ENCODE peak calls at places on chromosomes 4 and X, in four cellular contexts. W is HepG2, Y is A549, Z is K562. N is an unnamed sample.

GRCh38 chr4:85905761-85906160 is 430.8 kb downstream of the ARHGAP24 start:
- DNase-seq in W (no peak), Y (no peak), Z (no peak), N (no peak)

GRCh38 chr4:107645604-107646003 is 74.4 kb downstream of the PAPSS1 start:
- DNase-seq in Y (no peak), Z (no peak), W (no peak), N (no peak)

GRCh38 chr4:174794706-174795105 is 34.3 kb downstream of the GLRA3 start:
- DNase-seq in Y (peak), W (no peak), Z (no peak), N (no peak)

GRCh38 chr4:174650711-174651355 is 128.5 kb upstream of the HPGD start:
- DNase-seq in Z (no peak), Y (no peak), W (no peak), N (no peak)

GRCh38 chr4:883377-884095 is 48.6 kb downstream of the GAK start:
- DNase-seq in W (no peak), Z (no peak), Y (no peak), N (no peak)

GRCh38 chrX:63963382-63963781 is 178.4 kb upstream of the ARHGEF9 start:
- DNase-seq in Y (no peak), W (no peak), Z (no peak), N (no peak)

GRCh38 chr4:82898322-82899243 is 2.0 kb upstream of the THAP9 start:
- DNase-seq in W (no peak), Y (peak), Z (no peak), N (no peak)

GRCh38 chr4:46793036-46793435 is 116.0 kb downstream of the COX7B2 start:
- DNase-seq in Z (no peak), W (no peak), Y (no peak), N (no peak)

GRCh38 chr4:15295421-15296162 is 132.2 kb upstream of the C1QTNF7 start:
- DNase-seq in Z (no peak), W (no peak), Y (no peak), N (no peak)

GRCh38 chr4:6109842-6110560 is 90.3 kb downstream of the JAKMIP1 start:
- DNase-seq in Y (peak), W (peak), Z (no peak), N (no peak)

GRCh38 chrX:13022926-13023325 is 21.5 kb downstream of the FAM9C start:
- DNase-seq in W (no peak), Z (no peak), Y (no peak), N (no peak)

GRCh38 chrX:48800574-48801280 is 1.1 kb upstream of the HDAC6 start:
- DNase-seq in W (no peak), Y (no peak), Z (peak), N (no peak)

GRCh38 chr4:156193800-156194199 is 240.1 kb upstream of the CTSO start:
- DNase-seq in W (no peak), Z (no peak), Y (no peak), N (no peak)

GRCh38 chr4:121728066-121728465 is 31.3 kb upstream of the ANXA5 start:
- DNase-seq in Z (no peak), W (peak), Y (peak), N (no peak)

GRCh38 chr4:159946983-159947645 is 844.2 kb downstream of the RAPGEF2 start:
- DNase-seq in W (peak), Y (peak), Z (peak), N (peak)

GRCh38 chr4:140330311-140330900 is 43.0 kb upstream of the SCOC start:
- DNase-seq in W (peak), Z (peak), Y (peak), N (no peak)

GRCh38 chr4:770022-770421 is 55.9 kb downstream of the CPLX1 start:
- DNase-seq in Y (no peak), W (no peak), Z (no peak), N (no peak)

GRCh38 chrX:22526339-22526738 is 253.6 kb downstream of the CBLL2 start:
- DNase-seq in Z (no peak), Y (peak), W (no peak), N (peak)

GRCh38 chr4:186846426-186846825 is 122.8 kb upstream of the FAT1 start:
- DNase-seq in Y (no peak), W (no peak), Z (no peak), N (no peak)

GRCh38 chrX:10756365-10756915 is 136.1 kb upstream of the MID1 start:
- DNase-seq in Z (no peak), Y (peak), W (no peak), N (no peak)

GRCh38 chr4:75634951-75635350 is 4.6 kb upstream of the CDKL2 start:
- DNase-seq in Y (no peak), Z (no peak), W (no peak), N (no peak)

GRCh38 chrX:150365953-150366911 is 3.1 kb downstream of the MAMLD1 start:
- DNase-seq in Z (peak), W (no peak), Y (peak), N (no peak)

GRCh38 chr4:107757860-107758476 is 37.9 kb upstream of the PAPSS1 start:
- DNase-seq in Y (peak), Z (peak), W (peak), N (no peak)

GRCh38 chr4:107643021-107643420 is 77.0 kb downstream of the PAPSS1 start:
- DNase-seq in W (no peak), Y (no peak), Z (no peak), N (no peak)

GRCh38 chr4:1041936-1042330 is 30.5 kb downstream of the FGFRL1 start:
- DNase-seq in Y (no peak), Z (no peak), W (no peak), N (no peak)

GRCh38 chr4:105963461-105964400 is 68.5 kb downstream of the NPNT start:
- DNase-seq in Z (peak), W (no peak), Y (no peak), N (no peak)

GRCh38 chr4:89324671-89325070 is 17.1 kb upstream of the GPRIN3 start:
- DNase-seq in W (no peak), Z (no peak), Y (no peak), N (peak)

GRCh38 chr4:56863441-56864129 is 42.1 kb upstream of the SPINK2 start:
- DNase-seq in W (no peak), Z (no peak), Y (no peak), N (no peak)

GRCh38 chr4:74117024-74117534 is 18.1 kb upstream of the CXCL2 start:
- DNase-seq in Z (no peak), Y (peak), W (peak), N (no peak)

GRCh38 chr4:92969650-92970370 is 666.0 kb downstream of the GRID2 start:
- DNase-seq in W (peak), Z (no peak), Y (peak), N (no peak)

GRCh38 chr4:152101546-152102183 is 340.9 kb upstream of the GATB start:
- DNase-seq in Y (no peak), Z (no peak), W (no peak), N (no peak)

GRCh38 chr4:33649015-33649414 is 2595.3 kb downstream of the ARAP2 start:
- DNase-seq in Y (peak), Z (no peak), W (no peak), N (no peak)

GRCh38 chr4:114597410-114598115 is 1.0 kb upstream of the UGT8 start:
- DNase-seq in Z (no peak), W (no peak), Y (no peak), N (no peak)

GRCh38 chr4:72031868-72032619 is at the start of gene NPFFR2:
- DNase-seq in Y (no peak), W (no peak), Z (no peak), N (no peak)

GRCh38 chrX:131633285-131633917 is 89.5 kb downstream of the OR13H1 start:
- DNase-seq in W (peak), Y (peak), Z (peak), N (peak)

DNA sequence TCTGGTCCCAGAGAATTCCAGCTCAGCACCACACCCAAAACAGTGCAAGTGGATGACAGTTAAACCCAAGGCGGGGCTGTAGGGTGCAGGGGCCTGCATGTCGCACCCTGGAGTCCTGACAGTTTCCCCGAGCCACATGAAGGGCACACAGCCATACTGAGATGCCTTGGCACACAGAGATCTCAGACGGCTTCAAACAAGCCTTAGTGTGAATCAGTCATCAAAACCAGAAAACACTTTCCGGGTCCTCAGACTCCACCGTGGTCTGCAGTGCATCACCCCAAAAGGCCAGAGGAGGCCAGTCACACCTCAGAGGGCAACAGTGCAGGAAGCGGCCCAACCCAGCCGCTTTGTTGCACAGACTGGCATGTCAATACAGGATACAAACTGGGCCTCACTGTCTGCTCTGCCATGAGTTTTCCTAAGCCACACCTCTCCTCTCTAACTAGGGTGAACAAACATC is 64.6 kb upstream of the ENPP6 start:
- DNase-seq in W (peak), Z (no peak), Y (no peak), N (peak)
- TF ChIP-seq MYC in W (no peak), Z (no peak), Y (no peak), N (no peak)

GRCh38 chrX:71070531-71070930 is 2.4 kb upstream of the SNX12 start:
- DNase-seq in Z (no peak), Y (no peak), W (no peak), N (no peak)

GRCh38 chrX:71067727-71068051 is 445 bp downstream of the SNX12 start:
- DNase-seq in W (no peak), Y (no peak), Z (no peak), N (no peak)

GRCh38 chrX:71067079-71067478 is 1.1 kb downstream of the SNX12 start:
- DNase-seq in Y (no peak), W (no peak), Z (no peak), N (no peak)

DNA sequence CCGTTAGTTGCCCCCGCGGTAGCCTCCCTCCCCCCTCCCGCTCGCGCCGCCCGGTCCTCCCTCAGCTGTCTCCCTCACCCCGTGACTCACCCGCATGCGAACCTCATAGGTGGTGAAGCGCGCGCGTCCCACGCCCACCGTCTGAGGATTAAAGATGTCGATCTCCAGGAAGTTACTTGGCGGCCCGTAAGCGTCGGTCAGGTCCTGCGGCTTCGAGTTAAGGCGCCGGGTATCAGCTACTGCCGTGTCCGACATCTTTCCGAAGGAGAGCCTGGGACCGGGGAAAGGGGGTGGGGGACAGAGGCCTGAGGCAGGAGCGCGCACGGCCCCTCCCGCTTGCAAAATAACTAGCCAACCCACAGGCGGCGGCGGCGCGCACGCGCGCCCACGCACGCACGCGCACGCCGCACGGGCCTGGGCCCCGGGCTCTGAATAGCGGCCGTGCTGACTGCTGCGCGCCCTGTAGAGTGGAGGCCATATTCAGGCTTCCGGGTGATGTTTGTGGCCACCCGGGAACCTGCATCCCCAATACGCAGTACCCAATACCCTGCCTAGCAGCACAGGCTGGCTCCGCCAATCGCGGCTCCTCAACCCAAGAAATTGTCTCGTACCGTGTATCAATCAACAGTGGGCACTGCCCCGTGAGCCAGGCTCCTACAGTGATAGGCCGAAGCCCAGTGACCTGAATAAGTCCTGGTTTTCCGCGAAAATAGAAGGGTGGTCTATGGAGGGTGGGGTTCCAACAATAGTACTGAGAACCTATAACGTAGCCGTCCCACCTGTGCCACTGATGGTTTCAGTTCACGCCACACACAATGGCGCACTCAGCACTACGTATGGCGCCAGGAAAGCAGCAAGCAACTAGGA is at the start of gene SNX12:
- DNase-seq in Y (peak), W (peak), Z (peak), N (peak)
- TF ChIP-seq EP300 in Y (peak), W (peak), Z (no peak), N (no peak)

GRCh38 chr4:38943355-38943754 is 75.7 kb downstream of the FAM114A1 start:
- DNase-seq in W (no peak), Y (no peak), Z (no peak), N (no peak)
- TF ChIP-seq MYC in W (no peak), Y (no peak), Z (no peak), N (no peak)

GRCh38 chrX:15336023-15336413 is 695 bp upstream of the PIGA start:
- DNase-seq in Z (peak), Y (peak), W (no peak), N (no peak)
- TF ChIP-seq EP300 in Z (no peak), Y (no peak), W (no peak), N (peak)

GRCh38 chrX:34656842-34657780 is at the start of gene TMEM47:
- DNase-seq in W (no peak), Z (peak), Y (peak), N (no peak)
- TF ChIP-seq MYC in W (no peak), Z (no peak), Y (no peak), N (no peak)

DNA sequence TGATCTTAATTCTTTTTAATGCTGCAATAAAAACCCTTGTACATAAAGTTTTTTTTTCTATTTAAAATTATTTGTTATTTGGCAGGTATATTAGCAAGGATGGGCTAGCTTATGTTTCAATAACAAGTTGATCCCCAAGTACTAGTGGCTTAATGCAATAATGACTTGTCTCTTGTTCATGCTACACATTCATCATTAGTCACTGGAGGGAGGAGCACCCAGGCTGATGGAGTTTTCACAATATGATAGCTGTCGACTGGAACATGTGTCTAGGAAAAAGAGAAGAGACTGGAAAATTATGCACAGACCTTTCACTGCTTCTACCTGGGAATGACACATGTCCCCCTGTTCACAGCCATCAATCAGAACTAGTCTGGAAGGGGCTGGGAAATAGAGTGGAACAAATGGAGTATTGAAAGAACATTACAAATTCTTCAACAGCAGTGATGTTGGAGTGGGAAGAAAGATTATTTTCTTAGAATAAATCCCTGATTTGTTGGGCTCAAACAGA is 387.9 kb upstream of the RPS6KA3 start:
- DNase-seq in W (no peak), Y (no peak), Z (no peak), N (no peak)
- TF ChIP-seq EP300 in W (no peak), Y (no peak), Z (no peak), N (no peak)

N was measured in GM12878.